ENCODE peak calls at places on chromosomes 16 and 17, in six cellular contexts. W is ELR, M is cardiac fibroblast, S is GM04503, L is NCI-H1930, Q is A172. I is an unnamed sample.

GRCh38 chr16:73216932-73217331 is 169.0 kb upstream of the ZFHX3 start:
- DNase-seq in W (no peak), M (no peak), S (no peak), L (no peak), Q (no peak), I (no peak)

GRCh38 chr16:26905336-26905735 is 161.4 kb upstream of the C16orf82 start:
- DNase-seq in W (no peak), M (no peak), S (no peak), L (no peak), Q (no peak), I (peak; percentile 8)

GRCh38 chr17:1042486-1042885 is 45.6 kb downstream of the TIMM22 start:
- DNase-seq in W (no peak), M (no peak), S (no peak), L (no peak), Q (no peak), I (no peak)

GRCh38 chr17:67525239-67526135 is 148.4 kb downstream of the PITPNC1 start:
- DNase-seq in W (no peak), M (no peak), S (no peak), L (no peak), Q (no peak), I (no peak)

GRCh38 chr17:19260958-19261357 is 23.8 kb downstream of the EPN2 start:
- DNase-seq in W (peak; percentile 41), M (no peak), S (no peak), L (no peak), Q (peak; percentile 38), I (peak; percentile 21)

GRCh38 chr16:83888672-83889044 is 10.3 kb upstream of the MLYCD start:
- DNase-seq in W (no peak), M (peak; percentile 36), S (no peak), L (no peak), Q (no peak), I (no peak)

GRCh38 chr17:76558210-76559095 is 18.6 kb downstream of the PRCD start:
- DNase-seq in W (peak; percentile 62), M (no peak), S (no peak), L (no peak), Q (peak; percentile 25), I (no peak)

GRCh38 chr17:43020030-43020621 is 2.1 kb downstream of the VAT1 start:
- DNase-seq in W (no peak), M (peak; percentile 53), S (no peak), L (no peak), Q (no peak), I (no peak)

GRCh38 chr17:76736349-76737081 is 616 bp downstream of the SRSF2 start:
- DNase-seq in W (peak; percentile 62), M (peak; percentile 75), S (no peak), L (no peak), Q (peak; percentile 36), I (peak; percentile 39)

GRCh38 chr16:81497690-81498089 is 53.1 kb downstream of the CMIP start:
- DNase-seq in W (no peak), M (no peak), S (no peak), L (no peak), Q (no peak), I (no peak)

GRCh38 chr17:15884731-15885130 is 60.2 kb upstream of the ADORA2B start:
- DNase-seq in W (peak; percentile 25), M (peak; percentile 67), S (no peak), L (no peak), Q (peak; percentile 42), I (no peak)

GRCh38 chr17:66782866-66783265 is 52.1 kb upstream of the CACNG5 start:
- DNase-seq in W (no peak), M (no peak), S (no peak), L (no peak), Q (no peak), I (no peak)

GRCh38 chr16:82657239-82657638 is 30.5 kb downstream of the CDH13 start:
- DNase-seq in W (peak; percentile 65), M (peak; percentile 49), S (no peak), L (no peak), Q (no peak), I (no peak)

GRCh38 chr17:17341452-17341851 is 38.3 kb downstream of the NT5M start:
- DNase-seq in W (no peak), M (no peak), S (no peak), L (no peak), Q (no peak), I (no peak)

GRCh38 chr16:2973081-2973480 is 3.9 kb downstream of the PAQR4 start:
- DNase-seq in W (no peak), M (no peak), S (no peak), L (no peak), Q (no peak), I (no peak)

GRCh38 chr17:79609616-79610150 is 1.2 kb downstream of the RBFOX3 start:
- DNase-seq in W (no peak), M (no peak), S (no peak), L (no peak), Q (no peak), I (no peak)

GRCh38 chr17:76243826-76244679 is 3.8 kb upstream of the RNF157 start:
- DNase-seq in W (no peak), M (no peak), S (no peak), L (no peak), Q (no peak), I (no peak)

GRCh38 chr16:72985148-72985882 is 62.6 kb downstream of the ZFHX3 start:
- DNase-seq in W (no peak), M (peak; percentile 93), S (peak; percentile 88), L (no peak), Q (no peak), I (no peak)

GRCh38 chr16:4328580-4329353 is 12.9 kb downstream of the GLIS2 start:
- DNase-seq in W (no peak), M (no peak), S (no peak), L (no peak), Q (peak; percentile 75), I (no peak)

GRCh38 chr16:78684655-78685400 is 585.4 kb downstream of the WWOX start:
- DNase-seq in W (no peak), M (peak; percentile 22), S (peak; percentile 59), L (no peak), Q (no peak), I (no peak)

I was measured in HT1080.